ENCODE peak calls at places on chromosomes 3 and 15, in nine cellular contexts. U is stimulated activated CD4-positive, alpha-beta T cell treated with anti-CD3 and anti-CD28 coated beads, TNF-alpha, amount 100 ng/mL, for 1 hour; H is HepG2; F is tibial artery; K is A172; B is HFFc6; P is T-helper 1 cell; O is GM03348; Z is HCEC 1CT. I is an unnamed sample.

GRCh38 chr3:114362815-114363214 is 69.0 kb downstream of the TIGIT start:
- DNase-seq in Z (peak; percentile 51), F (no peak), B (peak; percentile 44), P (no peak), H (peak; percentile 11), O (peak; percentile 55), U (no peak), K (peak; percentile 33), I (peak; percentile 61)

GRCh38 chr3:2968475-2968874 is 141.7 kb downstream of the IL5RA start:
- DNase-seq in B (no peak), K (no peak), P (no peak), Z (no peak), H (no peak), O (no peak), U (no peak), F (no peak), I (no peak)

GRCh38 chr3:184645304-184645703 is 66.6 kb downstream of the MAGEF1 start:
- DNase-seq in K (peak; percentile 52), B (no peak), F (no peak), Z (no peak), H (peak; percentile 10), O (no peak), P (no peak), U (no peak), I (no peak)

GRCh38 chr15:67836477-67836876 is 3.4 kb downstream of the RNU6-1 start:
- DNase-seq in U (no peak), O (peak; percentile 74), P (peak; percentile 51), H (no peak), B (peak; percentile 8), F (peak; percentile 53), Z (no peak), K (no peak), I (peak; percentile 51)

GRCh38 chr3:25035511-25035910 is 392.6 kb upstream of the RARB start:
- DNase-seq in K (no peak), O (no peak), F (no peak), U (no peak), P (no peak), B (no peak), H (no peak), Z (no peak), I (no peak)

GRCh38 chr15:63846022-63846544 is 12.3 kb upstream of the HERC1 start:
- DNase-seq in B (no peak), H (no peak), F (no peak), P (no peak), K (no peak), O (no peak), U (no peak), Z (no peak), I (no peak)

GRCh38 chr15:71329509-71330260 is 214.4 kb downstream of the THSD4 start:
- DNase-seq in B (peak; percentile 50), Z (peak; percentile 52), O (peak; percentile 41), K (peak; percentile 83), P (no peak), F (peak; percentile 28), U (no peak), H (no peak), I (no peak)

GRCh38 chr3:27134165-27134796 is 234.9 kb downstream of the NEK10 start:
- DNase-seq in H (peak; percentile 66), Z (peak; percentile 47), B (peak; percentile 53), U (peak; percentile 29), O (peak; percentile 82), K (peak; percentile 85), F (peak; percentile 58), P (peak; percentile 48), I (peak; percentile 80)

GRCh38 chr3:133996251-133996661 is 33.5 kb downstream of the SLCO2A1 start:
- DNase-seq in B (no peak), K (no peak), F (no peak), Z (no peak), U (no peak), O (no peak), P (no peak), H (no peak), I (no peak)

GRCh38 chr3:113240841-113241240 is 29.5 kb downstream of the BOC start:
- DNase-seq in H (no peak), F (no peak), K (no peak), U (no peak), B (no peak), P (no peak), Z (no peak), O (no peak), I (no peak)

GRCh38 chr3:46729038-46729437 is 11.4 kb upstream of the PRSS50 start:
- DNase-seq in O (no peak), Z (no peak), H (no peak), K (no peak), F (no peak), B (no peak), U (no peak), P (no peak), I (no peak)

GRCh38 chr3:185537369-185537970 is 14.9 kb downstream of the LIPH start:
- DNase-seq in Z (peak; percentile 91), U (no peak), O (peak; percentile 40), F (peak; percentile 70), K (peak; percentile 99), P (no peak), H (peak; percentile 10), B (peak; percentile 62), I (peak; percentile 30)

GRCh38 chr3:189276481-189277190 is 104.9 kb downstream of the TPRG1 start:
- DNase-seq in K (peak; percentile 94), U (no peak), P (no peak), O (peak; percentile 76), H (no peak), B (peak; percentile 72), Z (peak; percentile 58), F (peak; percentile 40), I (no peak)

GRCh38 chr3:27311400-27311799 is 57.8 kb downstream of the NEK10 start:
- DNase-seq in H (peak; percentile 27), U (no peak), F (no peak), K (peak; percentile 98), P (no peak), Z (peak; percentile 95), B (peak; percentile 99), O (peak; percentile 82), I (peak; percentile 5)

GRCh38 chr15:63942486-63943365 is 103.6 kb downstream of the DAPK2 start:
- DNase-seq in K (no peak), Z (no peak), P (no peak), H (no peak), F (no peak), B (no peak), U (no peak), O (no peak), I (no peak)

GRCh38 chr3:134485075-134485536 is 679 bp downstream of the ANAPC13 start:
- DNase-seq in H (peak; percentile 25), K (peak; percentile 39), O (peak; percentile 19), U (no peak), B (no peak), Z (peak; percentile 27), F (no peak), P (no peak), I (peak; percentile 14)

GRCh38 chr3:174431717-174432116 is 427.4 kb upstream of the NAALADL2 start:
- DNase-seq in P (no peak), Z (peak; percentile 50), H (no peak), B (no peak), U (no peak), K (no peak), F (no peak), O (no peak), I (no peak)

GRCh38 chr3:184748219-184749135 is 36.6 kb upstream of the MAGEF1 start:
- DNase-seq in K (peak; percentile 18), B (no peak), H (peak; percentile 13), U (no peak), P (no peak), O (peak; percentile 26), F (peak; percentile 30), Z (no peak), I (peak; percentile 41)

GRCh38 chr3:7750296-7750695 is 751.3 kb upstream of the LMCD1 start:
- DNase-seq in H (no peak), K (no peak), P (no peak), U (no peak), F (no peak), B (no peak), Z (no peak), O (no peak), I (no peak)

GRCh38 chr3:61417352-61417751 is 144.0 kb upstream of the PTPRG start:
- DNase-seq in H (no peak), P (no peak), U (no peak), B (no peak), Z (no peak), O (peak; percentile 17), K (no peak), F (no peak), I (no peak)

GRCh38 chr15:82298520-82298919 is 35.9 kb downstream of the SAXO2 start:
- DNase-seq in P (peak; percentile 22), F (no peak), K (no peak), Z (no peak), H (no peak), U (peak; percentile 42), O (no peak), B (no peak), I (no peak)

GRCh38 chr15:52097176-52097575 is 15.4 kb downstream of the BCL2L10 start:
- DNase-seq in Z (no peak), O (no peak), P (no peak), K (no peak), H (no peak), B (no peak), U (no peak), F (no peak), I (no peak)

GRCh38 chr3:13661121-13661520 is 112.2 kb downstream of the FBLN2 start:
- DNase-seq in P (no peak), B (no peak), O (no peak), K (no peak), U (no peak), H (no peak), F (no peak), Z (no peak), I (no peak)

GRCh38 chr3:126208618-126209256 is 28.4 kb upstream of the ALDH1L1 start:
- DNase-seq in P (no peak), H (peak; percentile 52), U (no peak), F (peak; percentile 91), B (peak; percentile 97), O (peak; percentile 88), Z (peak; percentile 93), K (peak; percentile 99), I (peak; percentile 84)